ENCODE peak calls at places on chromosomes 3 and 15, in four cellular contexts. R is cardiac muscle cell, Y is H9, G is IMR-90. P is an unnamed sample. For H3K4me1 and H3K9me3, the result is how much of the 10 kb centered on the place peaks cover.

GRCh38 chr3:44499149-44499898 is 21.9 kb upstream of the ZNF445 start:
- DNase-seq in Y (no peak), G (no peak), R (no peak), P (no peak)

GRCh38 chr3:63976166-63976861 is 47.0 kb downstream of the PSMD6 start:
- DNase-seq in Y (no peak), G (peak), R (peak), P (no peak)

GRCh38 chr3:144181062-144181461 is 209.4 kb downstream of the DIPK2A start:
- DNase-seq in R (no peak), Y (no peak), G (no peak), P (no peak)

GRCh38 chr15:63035977-63036376 is 6.6 kb upstream of the TPM1 start:
- DNase-seq in R (no peak), G (no peak), Y (no peak), P (no peak)

GRCh38 chr3:40765884-40766283 is 241.1 kb downstream of the ZNF621 start:
- DNase-seq in G (no peak), Y (no peak), R (peak), P (no peak)

GRCh38 chr15:90203922-90204321 is 2.8 kb downstream of the SEMA4B start:
- DNase-seq in Y (no peak), G (no peak), R (no peak), P (no peak)

GRCh38 chr15:78101423-78102105 is 9.2 kb downstream of the SH2D7 start:
- DNase-seq in R (no peak), Y (no peak), G (no peak), P (no peak)

GRCh38 chr3:25532763-25533162 is 104.7 kb downstream of the RARB start:
- DNase-seq in R (no peak), Y (peak), G (peak), P (no peak)

GRCh38 chr3:127700406-127700805 is 27.7 kb downstream of the ABTB1 start:
- DNase-seq in Y (no peak), G (no peak), R (no peak), P (no peak)

GRCh38 chr3:117887896-117888295 is 1146.8 kb downstream of the IGSF11 start:
- DNase-seq in Y (no peak), R (no peak), G (peak), P (no peak)

GRCh38 chr15:34691024-34691423 is 63.8 kb downstream of the GJD2 start:
- DNase-seq in G (peak), R (no peak), Y (no peak), P (no peak)

GRCh38 chr3:137988152-137988551 is 21.8 kb upstream of the CLDN18 start:
- DNase-seq in R (no peak), Y (no peak), G (no peak), P (no peak)

GRCh38 chr3:72060447-72061034 is 275.6 kb upstream of the PROK2 start:
- DNase-seq in G (no peak), Y (no peak), R (no peak), P (no peak)

GRCh38 chr3:37691213-37691830 is 170.4 kb upstream of the CTDSPL start:
- DNase-seq in R (no peak), G (no peak), Y (no peak), P (no peak)

GRCh38 chr15:76071816-76072215 is 12.0 kb downstream of the TMEM266 start:
- DNase-seq in G (no peak), R (no peak), Y (no peak), P (no peak)

GRCh38 chr15:31077181-31077580 is 24.3 kb downstream of the TRPM1 start:
- DNase-seq in Y (no peak), R (no peak), G (no peak), P (peak)

GRCh38 chr3:190370369-190370768 is 17.6 kb upstream of the CLDN16 start:
- DNase-seq in R (no peak), Y (no peak), G (no peak), P (no peak)

GRCh38 chr3:177824190-177824786 is 627.0 kb upstream of the TBL1XR1 start:
- DNase-seq in G (peak), R (peak), Y (no peak), P (no peak)

GRCh38 chr3:177823701-177824189 is 626.5 kb upstream of the TBL1XR1 start:
- DNase-seq in Y (no peak), G (no peak), R (no peak), P (no peak)

GRCh38 chr3:177824841-177825240 is 627.6 kb upstream of the TBL1XR1 start:
- DNase-seq in G (no peak), R (no peak), Y (no peak), P (no peak)

GRCh38 chr3:177820683-177821316 is 623.5 kb upstream of the TBL1XR1 start:
- DNase-seq in Y (no peak), G (peak), R (peak), P (no peak)

DNA sequence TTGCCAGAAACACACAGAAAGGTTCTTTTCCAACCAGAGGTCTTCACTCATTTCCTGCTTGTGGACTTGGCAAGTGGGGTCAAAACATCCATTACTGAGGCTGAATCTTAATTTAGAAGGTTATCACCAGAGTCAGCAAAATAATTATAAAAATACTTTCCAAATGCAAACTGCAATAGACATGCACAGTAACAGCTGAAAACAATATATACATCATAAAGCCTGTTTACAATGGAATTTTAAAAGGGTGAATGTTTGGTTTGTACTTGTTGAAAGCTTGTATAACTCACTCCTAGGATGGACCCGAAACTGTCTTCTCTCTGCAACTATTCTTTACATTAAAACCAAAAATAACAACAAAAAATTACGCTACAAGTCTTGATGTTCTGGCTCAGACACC is 625.5 kb upstream of the TBL1XR1 start:
- DNase-seq in Y (no peak), G (no peak), R (no peak), P (no peak)
- H3K4me1 ChIP-seq in Y (under half), G (under half), R (under half), P (under half)

GRCh38 chr3:21054064-21054463 is 696.9 kb downstream of the ZNF385D start:
- DNase-seq in R (no peak), Y (no peak), G (no peak), P (no peak)
- H3K9me3 ChIP-seq in R (under half), Y (under half), G (under half), P (under half)

DNA sequence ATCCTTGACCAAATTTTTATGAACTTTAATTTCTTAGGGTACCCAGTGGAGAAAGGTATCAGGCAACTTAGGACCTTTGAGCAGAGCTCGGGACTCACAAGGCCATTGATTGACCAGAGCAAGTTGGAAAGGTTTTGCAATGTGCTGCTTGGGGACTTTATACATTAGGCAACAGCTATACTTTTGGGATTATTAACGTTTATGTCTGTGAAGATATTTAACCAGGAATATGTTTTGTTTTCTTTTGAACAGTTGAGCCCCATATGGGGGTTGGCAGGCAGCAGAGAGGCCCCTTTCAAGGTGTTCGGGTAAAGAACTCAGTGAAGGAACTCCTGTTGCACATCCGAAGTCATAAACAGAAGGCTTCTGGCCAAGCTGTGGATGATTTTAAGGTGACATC is 2.5 kb downstream of the NFKBIZ start:
- DNase-seq in G (no peak), R (no peak), Y (no peak), P (no peak)
- H3K27ac ChIP-seq in G (peak), R (no peak), Y (no peak), P (peak)

GRCh38 chr3:123414958-123415792 is 33.7 kb downstream of the ADCY5 start:
- DNase-seq in R (no peak), Y (no peak), G (no peak), P (no peak)
- H3K4me1 ChIP-seq in R (under half), Y (under half), G (under half), P (under half)

DNA sequence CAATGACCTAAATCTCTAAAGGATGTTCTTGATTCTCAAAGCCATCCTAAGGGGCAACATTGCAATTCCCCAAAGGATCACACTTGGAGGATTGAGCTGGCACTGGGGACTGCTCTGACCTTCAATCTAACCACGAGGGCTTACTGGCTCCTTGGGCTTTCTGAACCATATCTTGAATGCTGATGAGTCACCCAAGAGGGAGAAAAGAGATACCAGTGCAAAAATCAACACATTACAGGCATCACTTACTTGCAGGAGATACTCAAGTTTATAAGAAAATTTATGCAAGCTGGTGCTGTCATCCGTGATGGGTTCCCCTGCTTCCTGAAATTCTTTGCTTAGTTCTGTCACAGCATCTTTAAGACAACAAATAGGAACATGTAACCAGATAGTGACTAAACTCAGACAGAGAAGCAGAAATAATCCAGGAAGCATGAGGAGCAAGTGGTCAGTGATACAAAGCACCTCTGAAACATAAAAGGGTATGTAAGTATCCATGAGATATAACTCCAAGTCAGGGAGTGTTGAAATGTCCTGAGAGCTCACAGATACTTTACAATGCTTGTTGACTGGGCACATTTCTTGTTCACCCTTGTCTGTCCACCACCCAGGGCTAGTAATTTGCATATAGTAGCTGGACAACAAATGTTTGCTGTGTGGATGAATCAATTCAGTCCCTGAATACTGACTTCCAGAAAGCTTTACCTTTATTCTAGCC is 14.1 kb downstream of the FYCO1 start:
- DNase-seq in Y (no peak), R (peak), G (peak), P (no peak)
- H3K9me3 ChIP-seq in Y (under half), R (under half), G (under half), P (under half)

GRCh38 chr3:130834476-130834875 is 59.4 kb upstream of the ATP2C1 start:
- DNase-seq in G (peak), Y (no peak), R (peak), P (no peak)
- H3K27ac ChIP-seq in G (no peak), Y (no peak), R (no peak), P (no peak)

DNA sequence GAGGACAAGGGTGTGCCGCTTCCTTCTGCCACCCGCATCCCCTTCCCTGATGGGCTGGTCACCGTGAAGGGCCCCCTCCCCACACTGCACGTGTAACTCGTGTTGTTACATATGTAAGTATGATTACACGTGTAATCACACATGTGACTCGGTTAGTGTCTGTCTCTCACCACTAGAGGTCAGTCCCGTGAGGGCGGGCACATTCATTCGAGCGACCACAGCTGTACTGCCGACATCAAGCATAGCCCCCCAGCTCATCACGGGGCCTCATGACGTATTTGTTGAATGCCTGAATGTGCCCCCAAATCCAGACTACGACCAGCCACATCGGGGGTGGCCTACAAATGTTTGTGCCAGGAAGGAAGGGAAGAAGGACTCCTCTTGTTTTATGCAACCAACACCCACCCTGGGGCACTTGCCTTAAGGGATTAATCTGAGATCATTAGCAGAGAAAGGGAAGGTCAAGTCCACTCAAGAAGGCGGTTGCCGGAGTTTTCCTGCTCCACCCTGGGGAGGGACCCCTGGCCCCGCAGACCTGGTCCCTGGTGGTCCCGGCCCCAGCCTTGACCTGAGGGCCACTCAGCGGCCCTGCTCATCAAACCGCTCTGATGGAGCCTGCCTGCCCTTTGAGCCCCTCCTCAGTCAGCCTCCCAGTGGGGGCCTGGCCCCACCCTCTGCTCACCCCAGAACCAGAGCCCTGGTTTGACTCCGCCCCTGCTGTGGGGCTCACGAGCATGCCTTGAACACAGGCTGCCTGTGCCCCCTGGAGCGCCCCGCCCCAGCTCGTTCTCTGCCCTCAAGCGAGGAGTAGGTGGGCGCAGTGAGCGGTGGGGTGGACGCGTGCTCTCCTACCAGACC is 52.8 kb downstream of the RGMA start:
- DNase-seq in Y (peak), R (peak), G (peak), P (no peak)
- H3K4me1 ChIP-seq in Y (under half), R (under half), G (under half), P (under half)

P was measured in CD4-positive, CD25-positive, alpha-beta regulatory T cell.